ENCODE peak calls at places on chromosomes 12 and 14, in ten cellular contexts. One of them, this sample, is unnamed.

GRCh38 chr12:91133871-91134270 is 22.6 kb upstream of the LUM start:
- DNase-seq in MCF 10A: peak; percentile 58
- DNase-seq in head of caudate nucleus: no peak
- DNase-seq in activated naive CD4-positive, alpha-beta T cell treated with anti-CD3 and anti-CD28 coated beads for 36 hours: no peak
- DNase-seq in neural crest cell: no peak
- DNase-seq in fibroblast of the conjunctiva: no peak
- DNase-seq in H9: no peak
- DNase-seq in A549: no peak
- DNase-seq in left ventricle myocardium superior: no peak
- DNase-seq in NCI-H2081: no peak
- DNase-seq in this sample: no peak

GRCh38 chr12:62215506-62215905 is 44.7 kb upstream of the USP15 start:
- DNase-seq in MCF 10A: peak; percentile 34
- DNase-seq in head of caudate nucleus: no peak
- DNase-seq in activated naive CD4-positive, alpha-beta T cell treated with anti-CD3 and anti-CD28 coated beads for 36 hours: no peak
- DNase-seq in neural crest cell: no peak
- DNase-seq in fibroblast of the conjunctiva: no peak
- DNase-seq in H9: no peak
- DNase-seq in A549: no peak
- DNase-seq in left ventricle myocardium superior: no peak
- DNase-seq in NCI-H2081: no peak
- DNase-seq in this sample: no peak

GRCh38 chr14:104227806-104228205 is 89.4 kb downstream of the KIF26A start:
- DNase-seq in MCF 10A: no peak
- DNase-seq in head of caudate nucleus: no peak
- DNase-seq in activated naive CD4-positive, alpha-beta T cell treated with anti-CD3 and anti-CD28 coated beads for 36 hours: peak; percentile 56
- DNase-seq in neural crest cell: no peak
- DNase-seq in fibroblast of the conjunctiva: no peak
- DNase-seq in H9: no peak
- DNase-seq in A549: no peak
- DNase-seq in left ventricle myocardium superior: no peak
- DNase-seq in NCI-H2081: no peak
- DNase-seq in this sample: no peak

GRCh38 chr12:130367003-130367402 is 29.3 kb downstream of the PIWIL1 start:
- DNase-seq in MCF 10A: no peak
- DNase-seq in head of caudate nucleus: no peak
- DNase-seq in activated naive CD4-positive, alpha-beta T cell treated with anti-CD3 and anti-CD28 coated beads for 36 hours: no peak
- DNase-seq in neural crest cell: no peak
- DNase-seq in fibroblast of the conjunctiva: no peak
- DNase-seq in H9: no peak
- DNase-seq in A549: no peak
- DNase-seq in left ventricle myocardium superior: no peak
- DNase-seq in NCI-H2081: no peak
- DNase-seq in this sample: no peak

GRCh38 chr14:60276347-60276746 is 27.3 kb downstream of the PPM1A start:
- DNase-seq in MCF 10A: no peak
- DNase-seq in head of caudate nucleus: no peak
- DNase-seq in activated naive CD4-positive, alpha-beta T cell treated with anti-CD3 and anti-CD28 coated beads for 36 hours: no peak
- DNase-seq in neural crest cell: no peak
- DNase-seq in fibroblast of the conjunctiva: peak; percentile 14
- DNase-seq in H9: no peak
- DNase-seq in A549: no peak
- DNase-seq in left ventricle myocardium superior: no peak
- DNase-seq in NCI-H2081: no peak
- DNase-seq in this sample: no peak

GRCh38 chr14:104143071-104143470 is 4.7 kb downstream of the KIF26A start:
- DNase-seq in MCF 10A: no peak
- DNase-seq in head of caudate nucleus: no peak
- DNase-seq in activated naive CD4-positive, alpha-beta T cell treated with anti-CD3 and anti-CD28 coated beads for 36 hours: no peak
- DNase-seq in neural crest cell: no peak
- DNase-seq in fibroblast of the conjunctiva: no peak
- DNase-seq in H9: peak; percentile 17
- DNase-seq in A549: no peak
- DNase-seq in left ventricle myocardium superior: no peak
- DNase-seq in NCI-H2081: no peak
- DNase-seq in this sample: no peak

GRCh38 chr14:99509871-99510555 is 28.8 kb downstream of the CCNK start:
- DNase-seq in MCF 10A: no peak
- DNase-seq in head of caudate nucleus: no peak
- DNase-seq in activated naive CD4-positive, alpha-beta T cell treated with anti-CD3 and anti-CD28 coated beads for 36 hours: no peak
- DNase-seq in neural crest cell: no peak
- DNase-seq in fibroblast of the conjunctiva: no peak
- DNase-seq in H9: no peak
- DNase-seq in A549: no peak
- DNase-seq in left ventricle myocardium superior: no peak
- DNase-seq in NCI-H2081: no peak
- DNase-seq in this sample: no peak

GRCh38 chr12:92585106-92585775 is 117.5 kb upstream of the PLEKHG7 start:
- DNase-seq in MCF 10A: no peak
- DNase-seq in head of caudate nucleus: no peak
- DNase-seq in activated naive CD4-positive, alpha-beta T cell treated with anti-CD3 and anti-CD28 coated beads for 36 hours: no peak
- DNase-seq in neural crest cell: no peak
- DNase-seq in fibroblast of the conjunctiva: no peak
- DNase-seq in H9: no peak
- DNase-seq in A549: no peak
- DNase-seq in left ventricle myocardium superior: no peak
- DNase-seq in NCI-H2081: no peak
- DNase-seq in this sample: no peak

GRCh38 chr14:105075364-105076295 is 10.4 kb upstream of the GPR132 start:
- DNase-seq in MCF 10A: no peak
- DNase-seq in head of caudate nucleus: no peak
- DNase-seq in activated naive CD4-positive, alpha-beta T cell treated with anti-CD3 and anti-CD28 coated beads for 36 hours: peak; percentile 79
- DNase-seq in neural crest cell: no peak
- DNase-seq in fibroblast of the conjunctiva: no peak
- DNase-seq in H9: peak; percentile 69
- DNase-seq in A549: no peak
- DNase-seq in left ventricle myocardium superior: peak; percentile 79
- DNase-seq in NCI-H2081: peak; percentile 19
- DNase-seq in this sample: peak; percentile 49

GRCh38 chr12:57158665-57159064 is 11.2 kb upstream of the LRP1-AS start:
- DNase-seq in MCF 10A: no peak
- DNase-seq in head of caudate nucleus: no peak
- DNase-seq in activated naive CD4-positive, alpha-beta T cell treated with anti-CD3 and anti-CD28 coated beads for 36 hours: no peak
- DNase-seq in neural crest cell: no peak
- DNase-seq in fibroblast of the conjunctiva: no peak
- DNase-seq in H9: no peak
- DNase-seq in A549: no peak
- DNase-seq in left ventricle myocardium superior: no peak
- DNase-seq in NCI-H2081: no peak
- DNase-seq in this sample: no peak

GRCh38 chr14:91417983-91418386 is 365 bp upstream of the CCDC88C start:
- DNase-seq in MCF 10A: peak; percentile 61
- DNase-seq in head of caudate nucleus: peak; percentile 66
- DNase-seq in activated naive CD4-positive, alpha-beta T cell treated with anti-CD3 and anti-CD28 coated beads for 36 hours: peak; percentile 52
- DNase-seq in neural crest cell: no peak
- DNase-seq in fibroblast of the conjunctiva: no peak
- DNase-seq in H9: peak; percentile 57
- DNase-seq in A549: peak; percentile 72
- DNase-seq in left ventricle myocardium superior: no peak
- DNase-seq in NCI-H2081: peak; percentile 85
- DNase-seq in this sample: no peak

GRCh38 chr14:72594099-72594901 is 299.6 kb downstream of the DPF3 start:
- DNase-seq in MCF 10A: no peak
- DNase-seq in head of caudate nucleus: no peak
- DNase-seq in activated naive CD4-positive, alpha-beta T cell treated with anti-CD3 and anti-CD28 coated beads for 36 hours: peak; percentile 43
- DNase-seq in neural crest cell: no peak
- DNase-seq in fibroblast of the conjunctiva: no peak
- DNase-seq in H9: no peak
- DNase-seq in A549: no peak
- DNase-seq in left ventricle myocardium superior: no peak
- DNase-seq in NCI-H2081: no peak
- DNase-seq in this sample: no peak

GRCh38 chr14:64639340-64639821 is 64.8 kb upstream of the PLEKHG3 start:
- DNase-seq in MCF 10A: no peak
- DNase-seq in head of caudate nucleus: no peak
- DNase-seq in activated naive CD4-positive, alpha-beta T cell treated with anti-CD3 and anti-CD28 coated beads for 36 hours: no peak
- DNase-seq in neural crest cell: no peak
- DNase-seq in fibroblast of the conjunctiva: no peak
- DNase-seq in H9: no peak
- DNase-seq in A549: no peak
- DNase-seq in left ventricle myocardium superior: no peak
- DNase-seq in NCI-H2081: no peak
- DNase-seq in this sample: no peak

GRCh38 chr12:131941116-131941986 is 8.4 kb upstream of the EP400 start:
- DNase-seq in MCF 10A: no peak
- DNase-seq in head of caudate nucleus: no peak
- DNase-seq in activated naive CD4-positive, alpha-beta T cell treated with anti-CD3 and anti-CD28 coated beads for 36 hours: no peak
- DNase-seq in neural crest cell: no peak
- DNase-seq in fibroblast of the conjunctiva: no peak
- DNase-seq in H9: no peak
- DNase-seq in A549: no peak
- DNase-seq in left ventricle myocardium superior: no peak
- DNase-seq in NCI-H2081: no peak
- DNase-seq in this sample: no peak

GRCh38 chr12:3185260-3185870 is 108.2 kb downstream of the TSPAN9 start:
- DNase-seq in MCF 10A: no peak
- DNase-seq in head of caudate nucleus: no peak
- DNase-seq in activated naive CD4-positive, alpha-beta T cell treated with anti-CD3 and anti-CD28 coated beads for 36 hours: no peak
- DNase-seq in neural crest cell: no peak
- DNase-seq in fibroblast of the conjunctiva: no peak
- DNase-seq in H9: no peak
- DNase-seq in A549: no peak
- DNase-seq in left ventricle myocardium superior: peak; percentile 85
- DNase-seq in NCI-H2081: no peak
- DNase-seq in this sample: no peak

GRCh38 chr12:73892181-73892580 is 645.5 kb upstream of the ATXN7L3B start:
- DNase-seq in MCF 10A: peak; percentile 52
- DNase-seq in head of caudate nucleus: no peak
- DNase-seq in activated naive CD4-positive, alpha-beta T cell treated with anti-CD3 and anti-CD28 coated beads for 36 hours: no peak
- DNase-seq in neural crest cell: no peak
- DNase-seq in fibroblast of the conjunctiva: peak; percentile 1
- DNase-seq in H9: no peak
- DNase-seq in A549: peak; percentile 18
- DNase-seq in left ventricle myocardium superior: no peak
- DNase-seq in NCI-H2081: no peak
- DNase-seq in this sample: no peak

GRCh38 chr12:68175566-68176033 is 16.1 kb upstream of the IFNG start:
- DNase-seq in MCF 10A: no peak
- DNase-seq in head of caudate nucleus: no peak
- DNase-seq in activated naive CD4-positive, alpha-beta T cell treated with anti-CD3 and anti-CD28 coated beads for 36 hours: peak; percentile 87
- DNase-seq in neural crest cell: no peak
- DNase-seq in fibroblast of the conjunctiva: no peak
- DNase-seq in H9: no peak
- DNase-seq in A549: no peak
- DNase-seq in left ventricle myocardium superior: no peak
- DNase-seq in NCI-H2081: no peak
- DNase-seq in this sample: no peak

GRCh38 chr12:6430124-6430989 is 14.4 kb upstream of the CD27 start:
- DNase-seq in MCF 10A: peak; percentile 99
- DNase-seq in head of caudate nucleus: peak; percentile 60
- DNase-seq in activated naive CD4-positive, alpha-beta T cell treated with anti-CD3 and anti-CD28 coated beads for 36 hours: peak; percentile 78
- DNase-seq in neural crest cell: no peak
- DNase-seq in fibroblast of the conjunctiva: peak; percentile 97
- DNase-seq in H9: no peak
- DNase-seq in A549: peak; percentile 100
- DNase-seq in left ventricle myocardium superior: peak; percentile 73
- DNase-seq in NCI-H2081: no peak
- DNase-seq in this sample: peak; percentile 90

This sample was measured in colonic mucosa.